ENCODE peak calls at places on chromosome 16, in six cellular contexts. One of them, this sample, is unnamed.

GRCh38 chr16:69240336-69240735 is 53.4 kb downstream of the SNTB2 start:
- DNase-seq in neural progenitor cell: no peak
- DNase-seq in tibial artery: no peak
- DNase-seq in H9: no peak
- DNase-seq in cardiac muscle cell: no peak
- DNase-seq in mammary epithelial cell: no peak
- DNase-seq in this sample: no peak

GRCh38 chr16:81280393-81280792 is 34.4 kb upstream of the GAN start:
- DNase-seq in H9: no peak
- DNase-seq in tibial artery: no peak
- DNase-seq in mammary epithelial cell: no peak
- DNase-seq in cardiac muscle cell: no peak
- DNase-seq in neural progenitor cell: no peak
- DNase-seq in this sample: no peak

GRCh38 chr16:27246439-27246838 is 22.1 kb downstream of the NSMCE1 start:
- DNase-seq in tibial artery: no peak
- DNase-seq in cardiac muscle cell: no peak
- DNase-seq in mammary epithelial cell: no peak
- DNase-seq in neural progenitor cell: no peak
- DNase-seq in H9: peak
- DNase-seq in this sample: no peak

GRCh38 chr16:8957509-8958157 is 6.1 kb downstream of the USP7 start:
- DNase-seq in H9: no peak
- DNase-seq in mammary epithelial cell: no peak
- DNase-seq in neural progenitor cell: no peak
- DNase-seq in cardiac muscle cell: no peak
- DNase-seq in tibial artery: no peak
- DNase-seq in this sample: no peak

GRCh38 chr16:72371307-72372081 is 199.5 kb upstream of the PMFBP1 start:
- DNase-seq in mammary epithelial cell: peak
- DNase-seq in tibial artery: no peak
- DNase-seq in H9: peak
- DNase-seq in neural progenitor cell: peak
- DNase-seq in cardiac muscle cell: peak
- DNase-seq in this sample: no peak

GRCh38 chr16:72848759-72849664 is 198.9 kb downstream of the ZFHX3 start:
- DNase-seq in H9: no peak
- DNase-seq in tibial artery: peak
- DNase-seq in neural progenitor cell: peak
- DNase-seq in cardiac muscle cell: no peak
- DNase-seq in mammary epithelial cell: peak
- DNase-seq in this sample: peak

GRCh38 chr16:86975445-86975844 is 341.7 kb downstream of the C16orf95 start:
- DNase-seq in H9: peak
- DNase-seq in mammary epithelial cell: peak
- DNase-seq in neural progenitor cell: peak
- DNase-seq in cardiac muscle cell: peak
- DNase-seq in tibial artery: peak
- DNase-seq in this sample: no peak

GRCh38 chr16:11636172-11636721 is 32.0 kb upstream of the SNN start:
- DNase-seq in mammary epithelial cell: no peak
- DNase-seq in H9: peak
- DNase-seq in cardiac muscle cell: peak
- DNase-seq in tibial artery: no peak
- DNase-seq in neural progenitor cell: peak
- DNase-seq in this sample: no peak

GRCh38 chr16:50696575-50697420 is 3.4 kb downstream of the NOD2 start:
- DNase-seq in neural progenitor cell: no peak
- DNase-seq in cardiac muscle cell: no peak
- DNase-seq in mammary epithelial cell: peak
- DNase-seq in H9: no peak
- DNase-seq in tibial artery: peak
- DNase-seq in this sample: no peak

GRCh38 chr16:86566966-86567700 is 504 bp downstream of the FOXC2 start:
- DNase-seq in H9: peak
- DNase-seq in cardiac muscle cell: peak
- DNase-seq in mammary epithelial cell: peak
- DNase-seq in neural progenitor cell: peak
- DNase-seq in tibial artery: no peak
- DNase-seq in this sample: no peak

GRCh38 chr16:85750021-85750826 is 672 bp downstream of the C16orf74 start:
- DNase-seq in cardiac muscle cell: peak
- DNase-seq in neural progenitor cell: peak
- DNase-seq in mammary epithelial cell: peak
- DNase-seq in H9: peak
- DNase-seq in tibial artery: no peak
- DNase-seq in this sample: no peak

GRCh38 chr16:89360760-89361435 is 129.5 kb downstream of the ANKRD11 start:
- DNase-seq in tibial artery: no peak
- DNase-seq in mammary epithelial cell: no peak
- DNase-seq in cardiac muscle cell: no peak
- DNase-seq in neural progenitor cell: no peak
- DNase-seq in H9: no peak
- DNase-seq in this sample: no peak

GRCh38 chr16:87436225-87437172 is 44.4 kb downstream of the MAP1LC3B start:
- DNase-seq in neural progenitor cell: no peak
- DNase-seq in tibial artery: no peak
- DNase-seq in cardiac muscle cell: peak
- DNase-seq in mammary epithelial cell: no peak
- DNase-seq in H9: no peak
- DNase-seq in this sample: no peak

GRCh38 chr16:11372073-11372923 is 27.0 kb downstream of the RMI2 start:
- DNase-seq in cardiac muscle cell: no peak
- DNase-seq in tibial artery: no peak
- DNase-seq in H9: no peak
- DNase-seq in mammary epithelial cell: no peak
- DNase-seq in neural progenitor cell: no peak
- DNase-seq in this sample: no peak

GRCh38 chr16:86575754-86576557 is 2.4 kb upstream of the FOXL1 start:
- DNase-seq in cardiac muscle cell: peak
- DNase-seq in neural progenitor cell: peak
- DNase-seq in H9: peak
- DNase-seq in tibial artery: peak
- DNase-seq in mammary epithelial cell: peak
- DNase-seq in this sample: no peak

GRCh38 chr16:2146739-2147138 is 1.7 kb upstream of the RAB26 start:
- DNase-seq in neural progenitor cell: no peak
- DNase-seq in cardiac muscle cell: no peak
- DNase-seq in mammary epithelial cell: no peak
- DNase-seq in tibial artery: no peak
- DNase-seq in H9: no peak
- DNase-seq in this sample: no peak

GRCh38 chr16:7511549-7512260 is 179.1 kb downstream of the RBFOX1 start:
- DNase-seq in tibial artery: no peak
- DNase-seq in cardiac muscle cell: no peak
- DNase-seq in H9: no peak
- DNase-seq in neural progenitor cell: no peak
- DNase-seq in mammary epithelial cell: no peak
- DNase-seq in this sample: no peak

GRCh38 chr16:50887500-50887899 is 145.6 kb downstream of the CYLD start:
- DNase-seq in tibial artery: no peak
- DNase-seq in neural progenitor cell: no peak
- DNase-seq in H9: no peak
- DNase-seq in cardiac muscle cell: no peak
- DNase-seq in mammary epithelial cell: no peak
- DNase-seq in this sample: no peak

GRCh38 chr16:89116341-89117238 is 22.9 kb downstream of the ACSF3 start:
- DNase-seq in tibial artery: no peak
- DNase-seq in mammary epithelial cell: no peak
- DNase-seq in neural progenitor cell: no peak
- DNase-seq in cardiac muscle cell: no peak
- DNase-seq in H9: no peak
- DNase-seq in this sample: no peak

GRCh38 chr16:52861614-52862022 is 191.1 kb downstream of the CHD9NB start:
- DNase-seq in tibial artery: no peak
- DNase-seq in mammary epithelial cell: peak
- DNase-seq in neural progenitor cell: peak
- DNase-seq in cardiac muscle cell: peak
- DNase-seq in H9: no peak
- DNase-seq in this sample: no peak

GRCh38 chr16:49273771-49274170 is 7.9 kb downstream of the CBLN1 start:
- DNase-seq in mammary epithelial cell: no peak
- DNase-seq in cardiac muscle cell: no peak
- DNase-seq in tibial artery: no peak
- DNase-seq in neural progenitor cell: no peak
- DNase-seq in H9: no peak
- DNase-seq in this sample: no peak

GRCh38 chr16:20911361-20911760 is 10.8 kb downstream of the LYRM1 start:
- DNase-seq in cardiac muscle cell: no peak
- DNase-seq in mammary epithelial cell: peak
- DNase-seq in tibial artery: no peak
- DNase-seq in H9: no peak
- DNase-seq in neural progenitor cell: no peak
- DNase-seq in this sample: no peak

GRCh38 chr16:20906871-20907255 is 6.3 kb downstream of the LYRM1 start:
- DNase-seq in tibial artery: no peak
- DNase-seq in neural progenitor cell: no peak
- DNase-seq in cardiac muscle cell: no peak
- DNase-seq in mammary epithelial cell: no peak
- DNase-seq in H9: no peak
- DNase-seq in this sample: no peak

GRCh38 chr16:20906225-20906870 is 5.8 kb downstream of the LYRM1 start:
- DNase-seq in tibial artery: no peak
- DNase-seq in H9: no peak
- DNase-seq in mammary epithelial cell: peak
- DNase-seq in neural progenitor cell: no peak
- DNase-seq in cardiac muscle cell: no peak
- DNase-seq in this sample: no peak

GRCh38 chr16:20915733-20916132 is 15.2 kb downstream of the LYRM1 start:
- DNase-seq in cardiac muscle cell: no peak
- DNase-seq in mammary epithelial cell: no peak
- DNase-seq in tibial artery: no peak
- DNase-seq in H9: no peak
- DNase-seq in neural progenitor cell: no peak
- DNase-seq in this sample: no peak

DNA sequence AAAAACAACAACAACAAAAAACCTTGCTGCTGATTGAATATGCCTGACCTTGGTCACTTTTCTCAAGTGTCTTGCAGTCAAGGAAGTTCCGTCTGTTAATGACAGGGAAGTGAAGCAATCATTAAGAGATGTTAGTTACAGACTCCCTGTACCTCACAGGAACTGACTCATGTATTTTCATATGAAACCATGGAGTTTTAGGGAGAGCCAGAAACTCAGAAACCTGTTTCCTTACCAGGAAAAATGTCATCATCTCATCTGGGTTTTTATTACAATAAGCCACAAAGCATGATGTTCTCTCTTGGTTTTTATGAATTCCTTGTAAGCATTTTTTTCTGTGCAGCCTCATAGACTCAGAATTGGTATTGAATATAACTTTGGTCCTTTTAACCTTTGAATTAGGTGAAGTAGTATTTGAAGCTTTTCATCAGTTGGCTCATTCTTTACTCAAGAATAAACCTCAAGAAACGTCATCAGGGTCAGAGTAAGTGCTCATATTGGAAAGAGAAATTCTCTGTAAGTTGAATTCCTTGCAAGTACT is 10.3 kb downstream of the LYRM1 start:
- DNase-seq in H9: no peak
- DNase-seq in mammary epithelial cell: peak
- DNase-seq in cardiac muscle cell: no peak
- DNase-seq in tibial artery: no peak
- DNase-seq in neural progenitor cell: no peak
- DNase-seq in this sample: no peak
- H3K27ac ChIP-seq in H9: no peak
- H3K27ac ChIP-seq in mammary epithelial cell: peak
- H3K27ac ChIP-seq in cardiac muscle cell: no peak
- H3K27ac ChIP-seq in tibial artery: peak
- H3K27ac ChIP-seq in neural progenitor cell: no peak
- H3K27ac ChIP-seq in this sample: no peak

GRCh38 chr16:70685938-70686375 is at the start of gene MTSS2:
- DNase-seq in neural progenitor cell: peak
- DNase-seq in cardiac muscle cell: peak
- DNase-seq in tibial artery: peak
- DNase-seq in H9: peak
- DNase-seq in mammary epithelial cell: peak
- DNase-seq in this sample: peak
- H3K27ac ChIP-seq in neural progenitor cell: no peak
- H3K27ac ChIP-seq in cardiac muscle cell: peak
- H3K27ac ChIP-seq in tibial artery: peak
- H3K27ac ChIP-seq in H9: no peak
- H3K27ac ChIP-seq in mammary epithelial cell: peak
- H3K27ac ChIP-seq in this sample: peak

GRCh38 chr16:75247249-75247648 is 4.2 kb downstream of the BCAR1 start:
- DNase-seq in neural progenitor cell: no peak
- DNase-seq in mammary epithelial cell: no peak
- DNase-seq in cardiac muscle cell: no peak
- DNase-seq in tibial artery: no peak
- DNase-seq in H9: no peak
- DNase-seq in this sample: peak
- H3K27ac ChIP-seq in neural progenitor cell: no peak
- H3K27ac ChIP-seq in mammary epithelial cell: no peak
- H3K27ac ChIP-seq in cardiac muscle cell: peak
- H3K27ac ChIP-seq in tibial artery: peak
- H3K27ac ChIP-seq in H9: no peak
- H3K27ac ChIP-seq in this sample: peak

GRCh38 chr16:19698480-19699465 is 19.3 kb downstream of the KNOP1 start:
- DNase-seq in H9: no peak
- DNase-seq in tibial artery: no peak
- DNase-seq in neural progenitor cell: no peak
- DNase-seq in cardiac muscle cell: no peak
- DNase-seq in mammary epithelial cell: no peak
- DNase-seq in this sample: no peak

GRCh38 chr16:19697756-19698318 is 20.2 kb downstream of the KNOP1 start:
- DNase-seq in neural progenitor cell: no peak
- DNase-seq in mammary epithelial cell: no peak
- DNase-seq in tibial artery: no peak
- DNase-seq in H9: no peak
- DNase-seq in cardiac muscle cell: no peak
- DNase-seq in this sample: no peak

GRCh38 chr16:19700319-19700781 is 17.7 kb downstream of the KNOP1 start:
- DNase-seq in H9: no peak
- DNase-seq in neural progenitor cell: no peak
- DNase-seq in tibial artery: no peak
- DNase-seq in mammary epithelial cell: no peak
- DNase-seq in cardiac muscle cell: no peak
- DNase-seq in this sample: no peak

GRCh38 chr16:19701091-19701490 is 16.9 kb downstream of the KNOP1 start:
- DNase-seq in neural progenitor cell: no peak
- DNase-seq in cardiac muscle cell: no peak
- DNase-seq in tibial artery: no peak
- DNase-seq in mammary epithelial cell: no peak
- DNase-seq in H9: no peak
- DNase-seq in this sample: no peak

GRCh38 chr16:19699472-19699871 is 18.6 kb downstream of the KNOP1 start:
- DNase-seq in tibial artery: no peak
- DNase-seq in mammary epithelial cell: no peak
- DNase-seq in cardiac muscle cell: no peak
- DNase-seq in H9: no peak
- DNase-seq in neural progenitor cell: no peak
- DNase-seq in this sample: no peak
- H3K27ac ChIP-seq in tibial artery: no peak
- H3K27ac ChIP-seq in mammary epithelial cell: no peak
- H3K27ac ChIP-seq in cardiac muscle cell: no peak
- H3K27ac ChIP-seq in H9: no peak
- H3K27ac ChIP-seq in neural progenitor cell: no peak
- H3K27ac ChIP-seq in this sample: peak

GRCh38 chr16:74666425-74667214 is at the start of gene RFWD3:
- DNase-seq in tibial artery: peak
- DNase-seq in mammary epithelial cell: peak
- DNase-seq in neural progenitor cell: peak
- DNase-seq in cardiac muscle cell: peak
- DNase-seq in H9: peak
- DNase-seq in this sample: peak
- H3K27ac ChIP-seq in tibial artery: peak
- H3K27ac ChIP-seq in mammary epithelial cell: peak
- H3K27ac ChIP-seq in neural progenitor cell: peak
- H3K27ac ChIP-seq in cardiac muscle cell: peak
- H3K27ac ChIP-seq in H9: peak
- H3K27ac ChIP-seq in this sample: peak

GRCh38 chr16:4033951-4034350 is 82.3 kb downstream of the ADCY9 start:
- DNase-seq in mammary epithelial cell: no peak
- DNase-seq in neural progenitor cell: no peak
- DNase-seq in tibial artery: no peak
- DNase-seq in cardiac muscle cell: no peak
- DNase-seq in H9: no peak
- DNase-seq in this sample: no peak
- H3K27ac ChIP-seq in mammary epithelial cell: no peak
- H3K27ac ChIP-seq in neural progenitor cell: no peak
- H3K27ac ChIP-seq in tibial artery: no peak
- H3K27ac ChIP-seq in cardiac muscle cell: no peak
- H3K27ac ChIP-seq in H9: no peak
- H3K27ac ChIP-seq in this sample: no peak